ENCODE peak calls at places on chromosome 15, in six cellular contexts. E is neural progenitor cell, I is HCT116, W is SK-N-SH, G is PC-3, Y is MM.1S. T is an unnamed sample. For H3K4me1, the result is how much of the 10 kb centered on the place peaks cover.

GRCh38 chr15:81188354-81188753 is 8.3 kb upstream of the IL16 start:
- DNase-seq in Y (no peak), W (no peak), I (no peak), G (no peak), E (no peak), T (no peak)

GRCh38 chr15:78808550-78808949 is 2.7 kb downstream of the ADAMTS7 start:
- DNase-seq in G (peak), Y (peak), I (peak), W (peak), E (peak), T (peak)

GRCh38 chr15:66617137-66618090 is 51.6 kb upstream of the LCTL start:
- DNase-seq in G (peak), W (no peak), Y (no peak), E (no peak), I (no peak), T (peak)

GRCh38 chr15:53962646-53963561 is 15.3 kb upstream of the UNC13C start:
- DNase-seq in W (peak), E (peak), G (peak), I (no peak), Y (peak), T (peak)

GRCh38 chr15:73941044-73941443 is 14.8 kb downstream of the LOXL1 start:
- DNase-seq in G (peak), E (no peak), W (no peak), Y (no peak), I (no peak), T (peak)

GRCh38 chr15:74788716-74789151 is 6.9 kb downstream of the CSK start:
- DNase-seq in I (no peak), Y (peak), G (no peak), W (no peak), E (peak), T (no peak)

GRCh38 chr15:78308422-78309021 is 9.1 kb upstream of the SKIC8 start:
- DNase-seq in I (peak), E (peak), G (peak), W (peak), Y (peak), T (peak)

GRCh38 chr15:55775316-55775715 is 32.4 kb upstream of the PRTG start:
- DNase-seq in W (peak), E (peak), Y (no peak), G (peak), I (no peak), T (peak)

GRCh38 chr15:100601628-100602063 is 338 bp downstream of the LINS1 start:
- DNase-seq in Y (peak), G (no peak), W (no peak), I (no peak), E (no peak), T (no peak)

GRCh38 chr15:48084759-48085420 is 35.9 kb upstream of the SLC24A5 start:
- DNase-seq in G (peak), W (peak), I (no peak), E (peak), Y (peak), T (peak)

GRCh38 chr15:59501531-59502113 is 63.6 kb downstream of the FAM81A start:
- DNase-seq in W (peak), I (peak), G (peak), E (peak), Y (peak), T (peak)

GRCh38 chr15:78047631-78048409 is 29.7 kb downstream of the TBC1D2B start:
- DNase-seq in G (no peak), Y (no peak), W (no peak), I (no peak), E (no peak), T (peak)

GRCh38 chr15:20643024-20643770 is 101.6 kb upstream of the GOLGA6L6 start:
- DNase-seq in I (no peak), E (no peak), Y (no peak), G (no peak), W (no peak), T (no peak)

GRCh38 chr15:48143856-48144255 is 23.1 kb downstream of the SLC24A5 start:
- DNase-seq in G (peak), I (no peak), E (no peak), W (no peak), Y (no peak), T (no peak)

GRCh38 chr15:51579012-51579411 is 43.6 kb downstream of the DMXL2 start:
- DNase-seq in G (no peak), I (no peak), Y (no peak), E (no peak), W (no peak), T (peak)

GRCh38 chr15:67832031-67832551 is 6.8 kb downstream of the SKOR1 start:
- DNase-seq in G (peak), Y (no peak), I (no peak), E (peak), W (peak), T (peak)

GRCh38 chr15:57198654-57199241 is 177.6 kb upstream of the CGNL1 start:
- DNase-seq in I (no peak), E (peak), G (peak), W (peak), Y (no peak), T (no peak)
- H3K4me1 ChIP-seq in I (under half), E (under half), G (under half), W (under half), Y (under half), T (under half)

GRCh38 chr15:82849556-82850241 is 40.3 kb downstream of the WHAMM start:
- DNase-seq in I (peak), G (peak), E (peak), W (peak), Y (peak), T (peak)
- H3K9ac ChIP-seq in I (peak), G (no peak), E (no peak), W (no peak), Y (no peak), T (peak)

GRCh38 chr15:98853161-98853560 is 154.4 kb downstream of the PGPEP1L start:
- DNase-seq in Y (peak), I (peak), G (peak), E (peak), W (peak), T (peak)
- TF ChIP-seq EZH2phosphoT487 in Y (no peak), I (no peak), G (no peak), E (no peak), W (no peak), T (no peak)

DNA sequence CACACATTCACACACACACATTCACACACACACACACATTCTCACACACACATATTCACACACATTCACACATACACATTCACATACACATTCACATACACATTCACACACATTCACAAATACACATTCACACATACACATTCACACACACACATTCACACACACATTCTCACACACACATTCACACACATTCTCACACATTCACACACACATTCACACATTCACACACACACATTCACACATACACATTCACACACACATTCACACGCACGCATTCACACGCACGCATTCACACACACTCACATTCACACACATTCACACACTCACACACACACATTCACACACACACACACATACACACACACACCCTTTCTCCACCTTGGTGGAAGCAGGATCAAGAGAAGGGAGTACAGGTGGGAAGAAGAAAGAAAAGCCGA is 5.7 kb upstream of the HAPLN3 start:
- DNase-seq in W (no peak), I (no peak), E (no peak), Y (no peak), G (no peak), T (no peak)
- H3K4me1 ChIP-seq in W (under half), I (under half), E (under half), Y (under half), G (under half), T (under half)

DNA sequence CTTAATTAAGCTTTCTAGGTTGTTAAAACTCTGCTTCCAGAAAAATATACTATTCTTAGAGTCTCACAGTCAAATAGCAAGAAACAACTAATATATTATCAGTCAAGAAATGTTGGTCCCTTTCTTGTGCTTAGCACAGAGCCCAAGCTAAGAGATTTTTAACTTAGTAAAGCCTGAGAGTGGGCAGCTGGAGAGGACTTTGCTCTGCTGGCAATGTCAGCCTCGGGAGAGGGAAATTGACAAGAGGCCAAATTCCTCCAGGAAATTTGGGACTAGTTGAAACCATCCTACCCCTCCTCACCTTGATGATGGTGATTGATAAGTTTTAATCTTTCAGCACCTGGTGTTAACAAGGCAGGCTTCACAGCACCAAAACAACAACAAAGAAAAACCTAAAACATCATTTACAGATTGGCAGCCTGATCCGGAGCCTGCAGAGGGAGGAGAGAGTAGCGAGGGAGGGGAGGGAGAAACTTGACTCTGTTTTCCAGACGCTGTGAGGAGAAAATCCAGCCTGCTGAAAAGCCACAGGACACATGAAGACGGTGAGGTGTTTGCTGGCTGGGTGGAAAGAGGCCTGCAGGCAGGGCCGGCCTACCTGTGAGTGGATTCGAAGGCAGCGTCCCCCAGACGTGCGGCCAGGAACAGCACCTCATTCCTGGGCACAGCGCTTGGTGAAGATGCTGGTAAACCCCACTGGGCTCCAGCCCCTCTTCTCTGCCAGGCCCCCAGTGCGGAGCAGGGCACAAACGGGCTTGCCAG is 150.9 kb downstream of the LRRC28 start:
- DNase-seq in I (no peak), Y (no peak), W (peak), E (no peak), G (no peak), T (no peak)
- H3K9ac ChIP-seq in I (no peak), Y (no peak), W (no peak), E (no peak), G (no peak), T (no peak)

DNA sequence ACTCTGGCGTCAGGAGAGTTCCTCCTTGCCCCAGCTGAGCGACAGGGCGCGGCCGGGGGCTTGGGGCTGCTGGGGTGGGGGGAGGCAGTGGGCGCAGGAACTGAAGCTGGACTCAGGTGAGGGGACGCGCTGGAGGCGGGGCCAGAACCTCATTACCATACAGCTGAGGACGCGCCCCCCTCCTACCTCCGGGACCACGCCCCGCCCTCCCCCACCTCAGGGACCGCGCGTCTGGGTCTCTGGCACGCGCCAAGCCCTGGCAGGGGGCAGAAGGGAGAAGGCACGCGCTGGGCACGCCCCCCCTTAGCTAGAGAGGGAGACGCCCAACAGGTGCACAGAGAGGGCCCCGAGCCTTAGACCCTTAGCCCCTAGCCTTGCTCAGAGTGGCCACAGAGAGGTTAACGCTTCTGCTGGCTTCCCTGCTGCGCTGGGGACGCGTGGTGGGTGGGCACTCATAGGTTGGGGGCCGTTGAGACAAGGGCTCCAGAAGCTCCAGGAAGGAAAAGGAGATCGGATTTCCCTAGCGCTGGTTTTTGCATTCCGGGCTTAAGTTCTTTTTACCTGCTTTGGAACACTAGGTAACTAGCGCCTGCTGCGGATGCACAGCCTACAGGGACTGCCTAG is 677 bp upstream of the DLL4 start:
- DNase-seq in I (no peak), E (peak), G (peak), W (no peak), Y (peak), T (no peak)
- TF ChIP-seq EZH2phosphoT487 in I (no peak), E (no peak), G (no peak), W (peak), Y (no peak), T (peak)

DNA sequence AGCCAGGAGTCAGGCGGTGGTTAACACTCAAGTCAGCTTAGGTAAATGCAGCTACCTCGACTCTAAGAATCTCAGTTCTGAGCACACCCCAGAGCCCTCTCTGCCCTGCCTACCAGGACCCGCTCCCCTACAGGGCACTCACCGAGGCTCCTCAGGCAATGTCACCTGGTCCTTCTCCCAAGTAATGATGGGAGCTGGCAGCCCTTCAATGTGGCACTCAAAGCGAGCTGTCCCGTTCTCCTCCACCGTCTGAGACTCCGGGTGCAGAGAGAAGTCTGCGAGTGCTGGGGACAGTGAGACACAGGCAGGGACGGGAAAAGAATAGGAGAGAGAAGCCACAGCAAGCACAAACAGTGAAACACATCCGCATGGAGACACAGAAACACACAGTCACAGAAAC is 12.7 kb downstream of the IGDCC4 start:
- DNase-seq in W (no peak), E (no peak), G (no peak), I (no peak), Y (no peak), T (no peak)
- H3K4me1 ChIP-seq in W (under half), E (half or more), G (under half), I (under half), Y (under half), T (under half)

GRCh38 chr15:38994310-38994709 is 429.7 kb upstream of the RASGRP1 start:
- DNase-seq in W (no peak), Y (no peak), G (no peak), I (no peak), E (no peak), T (no peak)
- H3K9ac ChIP-seq in W (no peak), Y (no peak), G (no peak), I (no peak), E (no peak), T (no peak)

GRCh38 chr15:91116379-91117067 is 16.5 kb downstream of the SV2B start:
- DNase-seq in G (no peak), E (no peak), W (no peak), Y (peak), I (no peak), T (no peak)
- TF ChIP-seq EZH2phosphoT487 in G (no peak), E (no peak), W (no peak), Y (no peak), I (no peak), T (no peak)

T was measured in GM23248.